ENCODE peak calls at places on chromosomes 13 and 19, in eight cellular contexts. G is breast epithelium; J is type B pancreatic cell; A is right lobe of liver; Q is neural crest cell; U is CD8-positive, alpha-beta T cell; I is transverse colon; H is mesothelial cell of epicardium. L is an unnamed sample.

GRCh38 chr19:46602392-46603194 is 1.5 kb downstream of the CALM3 start:
- DNase-seq in G (peak; percentile 17), J (no peak), A (peak; percentile 54), Q (no peak), U (peak; percentile 33), I (no peak), H (peak; percentile 39), L (peak; percentile 7)

GRCh38 chr13:27131202-27131623 is 40.4 kb downstream of the USP12 start:
- DNase-seq in G (no peak), J (no peak), A (no peak), Q (no peak), U (peak; percentile 67), I (no peak), H (no peak), L (peak; percentile 62)

GRCh38 chr13:53041968-53042485 is 13.4 kb downstream of the OLFM4 start:
- DNase-seq in G (no peak), J (no peak), A (no peak), Q (no peak), U (no peak), I (no peak), H (no peak), L (no peak)

GRCh38 chr19:15448778-15449619 is 757 bp downstream of the WIZ start:
- DNase-seq in G (no peak), J (peak; percentile 71), A (no peak), Q (no peak), U (no peak), I (no peak), H (no peak), L (peak; percentile 76)

GRCh38 chr19:38135150-38135998 is 88.6 kb downstream of the DPF1 start:
- DNase-seq in G (no peak), J (no peak), A (no peak), Q (no peak), U (no peak), I (no peak), H (no peak), L (no peak)

GRCh38 chr19:29844891-29845575 is 33.2 kb downstream of the CCNE1 start:
- DNase-seq in G (peak; percentile 91), J (peak; percentile 96), A (peak; percentile 95), Q (peak; percentile 93), U (peak; percentile 96), I (peak; percentile 97), H (peak; percentile 97), L (peak; percentile 97)

GRCh38 chr13:110518571-110518970 is 43.0 kb downstream of the RAB20 start:
- DNase-seq in G (no peak), J (no peak), A (peak; percentile 45), Q (no peak), U (no peak), I (peak; percentile 55), H (no peak), L (no peak)

GRCh38 chr13:62702502-62702901 is 1286.9 kb upstream of the PCDH20 start:
- DNase-seq in G (no peak), J (no peak), A (no peak), Q (no peak), U (no peak), I (no peak), H (no peak), L (no peak)

GRCh38 chr19:33201886-33202545 is 7.9 kb downstream of the LRP3 start:
- DNase-seq in G (no peak), J (no peak), A (peak; percentile 41), Q (no peak), U (no peak), I (no peak), H (no peak), L (no peak)

GRCh38 chr13:21326155-21327030 is 132.7 kb downstream of the ZDHHC20 start:
- DNase-seq in G (no peak), J (no peak), A (no peak), Q (no peak), U (no peak), I (peak; percentile 33), H (peak; percentile 71), L (no peak)
- TF ChIP-seq CTCF in G (no peak), J (no peak), A (no peak), Q (no peak), U (no peak), I (no peak), H (no peak), L (no peak)

GRCh38 chr13:91817250-91817649 is 418.8 kb downstream of the GPC5 start:
- DNase-seq in G (no peak), J (no peak), A (no peak), Q (no peak), U (no peak), I (no peak), H (no peak), L (no peak)
- TF ChIP-seq CTCF in G (no peak), J (peak; percentile 56), A (peak; percentile 14), Q (peak; percentile 36), U (no peak), I (no peak), H (no peak), L (no peak)

DNA sequence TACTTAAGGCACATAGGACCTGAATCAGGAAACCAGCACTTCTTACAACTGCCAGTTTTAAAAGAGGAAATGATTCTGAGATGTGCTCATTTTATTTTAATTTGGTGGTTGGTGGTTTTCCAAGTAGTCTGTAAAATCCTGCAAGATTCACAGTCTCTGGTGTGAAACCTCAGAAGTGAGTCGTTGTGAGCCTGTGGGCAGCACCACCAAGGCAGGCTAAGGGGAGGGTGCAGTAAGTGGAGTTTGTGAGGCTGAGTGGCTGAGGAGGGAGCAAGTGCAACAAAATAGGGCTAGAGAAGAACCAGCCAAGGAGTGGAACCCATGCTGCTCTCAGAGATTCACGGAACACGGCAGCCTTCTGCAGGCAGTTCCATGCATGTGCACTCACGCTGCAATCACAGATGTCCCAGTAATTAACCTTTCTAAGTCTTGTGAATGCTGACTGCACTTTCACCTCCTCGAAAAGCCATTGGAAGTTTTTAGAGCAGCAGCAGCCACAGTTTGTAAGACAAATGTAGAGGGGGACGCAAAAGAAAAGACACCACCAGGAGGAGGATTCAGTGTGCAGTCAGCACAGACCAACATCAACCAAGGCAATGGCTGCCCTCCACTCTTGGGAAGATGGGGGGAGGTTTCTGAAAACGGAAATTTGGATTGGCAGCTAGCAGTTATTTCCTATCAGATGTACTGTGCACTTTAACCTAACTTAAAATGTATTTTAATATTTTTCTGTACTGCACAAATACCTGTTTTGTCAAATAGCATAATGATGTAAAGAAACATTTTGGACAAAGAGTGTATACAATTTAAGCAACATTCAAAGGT is 44.9 kb downstream of the ESD start:
- DNase-seq in G (no peak), J (no peak), A (no peak), Q (no peak), U (peak; percentile 44), I (no peak), H (no peak), L (peak; percentile 35)
- TF ChIP-seq CTCF in G (no peak), J (no peak), A (no peak), Q (no peak), U (no peak), I (no peak), H (no peak), L (peak; percentile 25)

GRCh38 chr19:18768046-18768771 is 22.9 kb downstream of the COMP start:
- DNase-seq in G (no peak), J (no peak), A (no peak), Q (no peak), U (no peak), I (no peak), H (no peak), L (no peak)
- TF ChIP-seq CTCF in G (no peak), J (no peak), A (no peak), Q (no peak), U (no peak), I (no peak), H (no peak), L (no peak)

GRCh38 chr13:51818276-51818675 is 14.3 kb upstream of the DHRS12 start:
- DNase-seq in G (no peak), J (no peak), A (no peak), Q (no peak), U (no peak), I (no peak), H (no peak), L (no peak)
- TF ChIP-seq CTCF in G (no peak), J (no peak), A (no peak), Q (no peak), U (peak; percentile 31), I (no peak), H (no peak), L (no peak)

DNA sequence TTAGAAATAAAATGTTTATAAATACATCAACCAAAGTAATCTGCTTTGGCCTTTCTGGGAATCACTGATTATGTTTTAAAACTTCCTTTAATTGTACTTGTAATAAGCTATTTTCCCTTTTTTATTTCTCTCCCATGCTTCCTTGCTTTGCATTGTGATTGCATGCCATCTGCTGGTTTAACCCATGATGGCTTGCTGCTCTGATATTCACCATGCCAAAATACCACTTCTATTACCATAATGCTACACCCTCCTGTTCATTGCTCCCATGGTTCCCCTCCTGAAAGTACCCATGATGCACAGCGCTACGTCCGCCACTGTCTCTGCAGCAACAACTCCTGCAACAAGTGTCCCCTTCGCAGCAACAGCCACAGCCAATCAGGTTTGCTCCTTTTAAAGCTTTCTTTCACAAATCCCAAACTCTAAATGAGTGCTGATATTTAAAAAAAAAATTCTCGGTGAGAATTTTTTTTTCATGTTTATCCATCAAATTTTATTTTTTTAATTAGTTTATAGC is 67.7 kb upstream of the RAP2A start:
- DNase-seq in G (no peak), J (no peak), A (no peak), Q (no peak), U (no peak), I (no peak), H (no peak), L (no peak)
- TF ChIP-seq CTCF in G (no peak), J (no peak), A (no peak), Q (peak; percentile 24), U (no peak), I (no peak), H (no peak), L (no peak)

L was measured in GM20000.